ENCODE peak calls at places on chromosome 19, in four cellular contexts. Y is Kasumi-1; Z is activated T-helper 1 cell treated with anti-CD3 and anti-CD28 coated beads, Interleukin-2, amount 50 U/mL, for 16 hours; K is NCI-H226. P is an unnamed sample.

GRCh38 chr19:38952395-38953165 is 21.8 kb downstream of the MRPS12 start:
- DNase-seq in Y (peak; percentile 86), Z (no peak), K (peak; percentile 33), P (peak; percentile 32)

GRCh38 chr19:45789035-45789786 is 3.4 kb downstream of the DMWD start:
- DNase-seq in Y (no peak), Z (no peak), K (no peak), P (peak; percentile 34)

GRCh38 chr19:12527034-12527836 is 24.0 kb downstream of the ZNF564 start:
- DNase-seq in Y (peak; percentile 4), Z (no peak), K (no peak), P (no peak)

GRCh38 chr19:7789447-7789846 is 26.4 kb downstream of the CLEC4M start:
- DNase-seq in Y (no peak), Z (no peak), K (no peak), P (no peak)

GRCh38 chr19:13872695-13873389 is 4.1 kb upstream of the NANOS3 start:
- DNase-seq in Y (peak; percentile 52), Z (no peak), K (no peak), P (peak; percentile 91)

GRCh38 chr19:1016647-1017114 is 4.2 kb downstream of the TMEM259 start:
- DNase-seq in Y (no peak), Z (no peak), K (no peak), P (peak; percentile 98)

GRCh38 chr19:16133818-16134217 is 9.7 kb upstream of the HSH2D start:
- DNase-seq in Y (no peak), Z (no peak), K (no peak), P (peak; percentile 90)

GRCh38 chr19:33409906-33410685 is 36.6 kb downstream of the CEBPG start:
- DNase-seq in Y (no peak), Z (no peak), K (no peak), P (peak; percentile 47)

GRCh38 chr19:19458110-19458816 is 52.8 kb downstream of the GATAD2A start:
- DNase-seq in Y (peak; percentile 78), Z (no peak), K (no peak), P (no peak)

GRCh38 chr19:31171936-31172335 is 177.3 kb downstream of the TSHZ3 start:
- DNase-seq in Y (no peak), Z (no peak), K (no peak), P (no peak)

GRCh38 chr19:9914315-9915207 is 21.8 kb downstream of the OLFM2 start:
- DNase-seq in Y (peak; percentile 79), Z (peak; percentile 63), K (peak; percentile 84), P (peak; percentile 99)

GRCh38 chr19:53870485-53870844 is 2.8 kb downstream of the MYADM start:
- DNase-seq in Y (peak; percentile 91), Z (no peak), K (no peak), P (peak; percentile 65)

P was measured in osteoblast.